ENCODE peak calls at places on chromosomes 3 and 15, in seven cellular contexts. L, M, A, W, J, S and I are unnamed samples.

GRCh38 chr3:13890377-13891016 is 10.6 kb upstream of the WNT7A start:
- DNase-seq in L (no peak), M (no peak), A (no peak), W (peak; percentile 60), J (no peak), S (no peak), I (no peak)

GRCh38 chr3:16203671-16204629 is 29.5 kb downstream of the GALNT15 start:
- DNase-seq in L (no peak), M (no peak), A (no peak), W (no peak), J (no peak), S (no peak), I (no peak)

GRCh38 chr15:26838742-26839460 is 28.0 kb upstream of the GABRA5 start:
- DNase-seq in L (peak; percentile 15), M (no peak), A (no peak), W (no peak), J (no peak), S (no peak), I (peak; percentile 35)

GRCh38 chr3:14423963-14424362 is 21.6 kb downstream of the SLC6A6 start:
- DNase-seq in L (no peak), M (no peak), A (no peak), W (no peak), J (no peak), S (no peak), I (no peak)

GRCh38 chr15:45402955-45403892 is 24.9 kb upstream of the GATM start:
- DNase-seq in L (peak; percentile 66), M (peak; percentile 77), A (peak; percentile 80), W (no peak), J (no peak), S (no peak), I (peak; percentile 33)

GRCh38 chr3:9946112-9947024 is 5.8 kb downstream of the PRRT3 start:
- DNase-seq in L (peak; percentile 94), M (peak; percentile 90), A (peak; percentile 86), W (peak; percentile 84), J (peak; percentile 71), S (peak; percentile 48), I (no peak)

GRCh38 chr15:68447976-68448755 is 16.2 kb upstream of the ITGA11 start:
- DNase-seq in L (no peak), M (no peak), A (no peak), W (no peak), J (no peak), S (no peak), I (no peak)

GRCh38 chr15:61033319-61033718 is 195.8 kb downstream of the RORA start:
- DNase-seq in L (no peak), M (no peak), A (no peak), W (no peak), J (no peak), S (no peak), I (no peak)

GRCh38 chr15:83207622-83208356 is at the start of gene HDGFL3:
- DNase-seq in L (peak; percentile 24), M (peak; percentile 55), A (peak; percentile 38), W (peak; percentile 27), J (no peak), S (no peak), I (peak; percentile 19)

GRCh38 chr3:85554153-85554552 is 595.4 kb downstream of the CADM2 start:
- DNase-seq in L (no peak), M (no peak), A (no peak), W (no peak), J (no peak), S (no peak), I (no peak)

GRCh38 chr3:152586974-152587373 is 248.0 kb upstream of the P2RY1 start:
- DNase-seq in L (no peak), M (no peak), A (no peak), W (no peak), J (no peak), S (no peak), I (no peak)

GRCh38 chr3:132726341-132726823 is 4.2 kb upstream of the NPHP3 start:
- DNase-seq in L (peak; percentile 64), M (no peak), A (peak; percentile 41), W (peak; percentile 55), J (no peak), S (no peak), I (no peak)

GRCh38 chr15:55741592-55742497 is 1.1 kb downstream of the PRTG start:
- DNase-seq in L (no peak), M (no peak), A (no peak), W (no peak), J (no peak), S (no peak), I (no peak)